ENCODE peak calls at places on chromosomes 5 and 9, in seven cellular contexts. M, Z, Y, A, X, V and B are unnamed samples.

GRCh38 chr5:127254729-127255284 is 35.8 kb upstream of the MEGF10 start:
- DNase-seq in A (peak), X (no peak), V (peak), M (no peak), Z (peak), Y (no peak), B (peak)

GRCh38 chr5:9681706-9682105 is 51.6 kb upstream of the TAS2R1 start:
- DNase-seq in Z (no peak), V (no peak), X (no peak), Y (no peak), M (no peak), A (no peak), B (no peak)

GRCh38 chr9:34650816-34651215 is 1.2 kb upstream of the IL11RA start:
- DNase-seq in X (no peak), Z (no peak), M (peak), A (no peak), V (peak), Y (no peak), B (no peak)

GRCh38 chr9:105832311-105832710 is 138.0 kb downstream of the TMEM38B start:
- DNase-seq in M (no peak), X (no peak), A (no peak), Y (no peak), Z (peak), V (no peak), B (no peak)

GRCh38 chr9:111037744-111038335 is 430 bp downstream of the LPAR1 start:
- DNase-seq in A (no peak), X (peak), Y (no peak), M (no peak), Z (no peak), V (peak), B (peak)

GRCh38 chr5:151037561-151038291 is 17.3 kb downstream of the GPX3 start:
- DNase-seq in M (peak), V (peak), X (no peak), Z (no peak), A (no peak), Y (no peak), B (no peak)

GRCh38 chr5:65190328-65191053 is 291.2 kb downstream of the ADAMTS6 start:
- DNase-seq in A (peak), Z (peak), M (no peak), Y (no peak), V (peak), X (no peak), B (no peak)

GRCh38 chr9:37897665-37898064 is 6.3 kb downstream of the SLC25A51 start:
- DNase-seq in A (no peak), M (no peak), X (no peak), Y (no peak), V (no peak), Z (no peak), B (no peak)

GRCh38 chr5:181100121-181101015 is 30.6 kb downstream of the OR2V1 start:
- DNase-seq in X (no peak), M (no peak), A (no peak), Z (no peak), Y (no peak), V (no peak), B (no peak)

GRCh38 chr9:131330814-131331600 is 41.5 kb downstream of the PLPP7 start:
- DNase-seq in A (no peak), V (peak), Y (peak), Z (no peak), X (peak), M (no peak), B (no peak)

GRCh38 chr9:92120138-92120537 is 4.9 kb upstream of the SPTLC1 start:
- DNase-seq in M (no peak), V (no peak), Z (no peak), Y (no peak), A (no peak), X (no peak), B (no peak)

GRCh38 chr9:92619601-92620300 is 50.2 kb downstream of the IPPK start:
- DNase-seq in V (no peak), X (no peak), M (no peak), A (no peak), Y (no peak), Z (no peak), B (no peak)

GRCh38 chr5:16871746-16872339 is 64.2 kb downstream of the MYO10 start:
- DNase-seq in V (peak), Z (no peak), A (no peak), X (no peak), Y (no peak), M (no peak), B (no peak)

GRCh38 chr5:54446169-54446786 is 9.2 kb upstream of the HSPB3 start:
- DNase-seq in Z (no peak), V (peak), X (no peak), M (no peak), Y (no peak), A (no peak), B (no peak)

GRCh38 chr9:134136117-134136996 is 475 bp downstream of the WDR5 start:
- DNase-seq in M (peak), V (peak), Z (no peak), X (no peak), Y (peak), A (no peak), B (peak)

GRCh38 chr5:76818844-76819831 is at the start of gene F2RL1:
- DNase-seq in X (peak), V (peak), M (peak), A (no peak), Z (peak), Y (no peak), B (peak)

GRCh38 chr9:18605763-18606162 is 131.8 kb downstream of the ADAMTSL1 start:
- DNase-seq in M (peak), A (no peak), V (peak), Y (no peak), X (peak), Z (no peak), B (no peak)

GRCh38 chr5:17218353-17219005 is 1.0 kb downstream of the BASP1 start:
- DNase-seq in Z (no peak), M (no peak), X (peak), Y (peak), V (peak), A (no peak), B (peak)

GRCh38 chr5:142439208-142439607 is 114.4 kb upstream of the SPRY4 start:
- DNase-seq in A (no peak), X (no peak), Z (no peak), Y (no peak), M (no peak), V (peak), B (no peak)

GRCh38 chr5:10590226-10591047 is 26.6 kb downstream of the ANKRD33B start:
- DNase-seq in A (no peak), X (no peak), M (no peak), Y (peak), Z (no peak), V (peak), B (peak)